ENCODE peak calls at places on chromosomes 4 and X, in five cellular contexts. X is T-cell, F is D341Med, A is colonic mucosa, V is BJ. O is an unnamed sample.

GRCh38 chr4:181662383-181662782 is 580.8 kb upstream of the TENM3 start:
- DNase-seq in X (no peak), A (no peak), F (no peak), V (no peak), O (no peak)

GRCh38 chrX:73940893-73941470 is 363.0 kb upstream of the ZCCHC13 start:
- DNase-seq in F (no peak), V (no peak), A (no peak), X (no peak), O (no peak)

GRCh38 chr4:120055167-120055566 is 11.5 kb downstream of the MAD2L1 start:
- DNase-seq in A (no peak), V (no peak), F (no peak), X (no peak), O (no peak)

GRCh38 chrX:108165349-108166111 is 74.0 kb downstream of the ATG4A start:
- DNase-seq in F (peak), A (no peak), V (no peak), X (no peak), O (no peak)

GRCh38 chr4:159455675-159456235 is 352.9 kb downstream of the RAPGEF2 start:
- DNase-seq in X (no peak), V (no peak), A (no peak), F (peak), O (no peak)

GRCh38 chr4:101806914-101807313 is 16.4 kb downstream of the BANK1 start:
- DNase-seq in F (no peak), V (no peak), A (no peak), X (no peak), O (peak)

GRCh38 chrX:69036674-69037573 is 128.3 kb downstream of the PJA1 start:
- DNase-seq in F (no peak), V (no peak), A (no peak), X (no peak), O (no peak)

GRCh38 chrX:74232859-74233258 is 71.1 kb upstream of the ZCCHC13 start:
- DNase-seq in A (no peak), F (no peak), X (no peak), V (no peak), O (no peak)

GRCh38 chr4:182694551-182694950 is 222.6 kb downstream of the DCTD start:
- DNase-seq in X (no peak), V (no peak), A (no peak), F (no peak), O (no peak)

GRCh38 chrX:124388562-124388961 is 42.2 kb downstream of the SH2D1A start:
- DNase-seq in X (peak), A (peak), V (no peak), F (peak), O (peak)

GRCh38 chr4:84051728-84052127 is 447.4 kb downstream of the NKX6-1 start:
- DNase-seq in A (no peak), V (no peak), F (no peak), X (no peak), O (no peak)

GRCh38 chr4:185384877-185385465 is 10.8 kb downstream of the LRP2BP start:
- DNase-seq in A (peak), V (no peak), F (no peak), X (no peak), O (no peak)

GRCh38 chrX:74451450-74452198 is 30.3 kb downstream of the SLC16A2 start:
- DNase-seq in V (no peak), F (no peak), A (no peak), X (no peak), O (no peak)

GRCh38 chr4:7761720-7762119 is 177.9 kb downstream of the AFAP1 start:
- DNase-seq in V (no peak), F (peak), X (peak), A (peak), O (peak)

GRCh38 chr4:5956285-5957021 is 61.8 kb downstream of the C4orf50 start:
- DNase-seq in F (no peak), X (no peak), V (no peak), A (no peak), O (no peak)

GRCh38 chr4:2256156-2256731 is 5.7 kb downstream of the MXD4 start:
- DNase-seq in F (peak), V (no peak), A (peak), X (no peak), O (peak)

GRCh38 chrX:45266456-45266855 is 65.8 kb upstream of the DIPK2B start:
- DNase-seq in V (no peak), A (no peak), X (no peak), F (no peak), O (no peak)

GRCh38 chr4:2289311-2289954 is 27.5 kb upstream of the MXD4 start:
- DNase-seq in F (no peak), V (no peak), X (no peak), A (no peak), O (no peak)

GRCh38 chr4:137156807-137157206 is 375.5 kb downstream of the PCDH18 start:
- DNase-seq in X (no peak), F (no peak), A (no peak), V (no peak), O (no peak)

GRCh38 chrX:105273326-105273725 is 52.8 kb upstream of the TEX13A start:
- DNase-seq in A (no peak), V (no peak), F (no peak), X (no peak), O (no peak)

GRCh38 chrX:22970861-22971260 is 28.9 kb upstream of the DDX53 start:
- DNase-seq in V (no peak), F (no peak), A (no peak), X (no peak), O (no peak)

GRCh38 chrX:124555036-124555595 is 208.8 kb downstream of the SH2D1A start:
- DNase-seq in A (no peak), X (no peak), V (peak), F (no peak), O (no peak)

GRCh38 chr4:6561173-6561516 is 13.8 kb upstream of the MAN2B2 start:
- DNase-seq in V (no peak), X (no peak), F (no peak), A (no peak), O (no peak)

GRCh38 chr4:158253350-158253980 is 43.2 kb downstream of the TMEM144 start:
- DNase-seq in V (peak), A (peak), F (peak), X (peak), O (peak)

GRCh38 chr4:139175647-139176298 is 1.2 kb downstream of the ELF2 start:
- DNase-seq in V (no peak), A (no peak), F (peak), X (peak), O (no peak)

GRCh38 chr4:125390727-125391126 is 76.0 kb downstream of the FAT4 start:
- DNase-seq in X (no peak), A (no peak), F (no peak), V (no peak), O (no peak)

GRCh38 chr4:153112071-153112460 is 92.2 kb upstream of the TRIM2 start:
- DNase-seq in X (peak), V (no peak), F (no peak), A (no peak), O (no peak)

GRCh38 chr4:6050551-6050950 is 32.3 kb upstream of the C4orf50 start:
- DNase-seq in X (no peak), A (no peak), F (no peak), V (no peak), O (no peak)

GRCh38 chr4:140298001-140298400 is 75.4 kb upstream of the SCOC start:
- DNase-seq in A (no peak), V (no peak), F (no peak), X (no peak), O (no peak)

GRCh38 chr4:10526431-10527222 is 69.4 kb upstream of the ZNF518B start:
- DNase-seq in A (no peak), F (no peak), X (no peak), V (no peak), O (no peak)

GRCh38 chr4:3073158-3074077 is 920 bp downstream of the HTT-AS start:
- DNase-seq in A (peak), X (peak), V (no peak), F (no peak), O (no peak)

GRCh38 chr4:37648084-37648817 is 37.9 kb downstream of the RELL1 start:
- DNase-seq in V (peak), X (no peak), A (peak), F (no peak), O (no peak)

GRCh38 chr4:17939061-17939460 is 82.5 kb downstream of the LCORL start:
- DNase-seq in V (no peak), A (no peak), X (no peak), F (no peak), O (no peak)

GRCh38 chr4:79852305-79852730 is 220.7 kb downstream of the ANTXR2 start:
- DNase-seq in X (no peak), V (no peak), A (peak), F (no peak), O (no peak)

GRCh38 chrX:129771266-129771995 is 8.3 kb upstream of the SASH3 start:
- DNase-seq in A (no peak), V (no peak), X (no peak), F (no peak), O (no peak)